ENCODE peak calls at places on chromosomes 7 and 10, in nine cellular contexts. C is SW480, G is SHP77, K is retina, B is HFF-Myc, X is MM.1S, Q is H54, L is astrocyte of the cerebellum, V is fibroblast of mammary gland. J is an unnamed sample.

GRCh38 chr7:141076377-141076776 is 2.5 kb downstream of the TMEM178B start:
- DNase-seq in Q (no peak), V (no peak), C (no peak), X (no peak), B (no peak), L (no peak), K (peak; percentile 61), G (peak; percentile 66), J (no peak)

GRCh38 chr10:79070611-79071534 is 2.1 kb downstream of the ZMIZ1 start:
- DNase-seq in Q (peak; percentile 85), C (peak; percentile 58), G (no peak), B (no peak), L (no peak), K (peak; percentile 94), V (peak; percentile 89), X (peak; percentile 26), J (no peak)

GRCh38 chr10:33133557-33133956 is 175.5 kb upstream of the ITGB1 start:
- DNase-seq in G (no peak), C (peak; percentile 41), X (no peak), B (no peak), L (no peak), K (no peak), V (no peak), Q (no peak), J (no peak)

GRCh38 chr10:101226888-101227736 is 2.2 kb downstream of the LBX1 start:
- DNase-seq in B (no peak), K (peak; percentile 82), G (no peak), Q (no peak), V (no peak), C (no peak), X (no peak), L (no peak), J (no peak)

GRCh38 chr10:99853655-99854054 is 71.2 kb downstream of the ABCC2 start:
- DNase-seq in G (no peak), X (no peak), B (no peak), L (no peak), C (no peak), Q (no peak), K (no peak), V (no peak), J (no peak)

GRCh38 chr10:101797403-101798059 is 14.3 kb upstream of the NPM3 start:
- DNase-seq in K (no peak), G (no peak), C (no peak), Q (no peak), V (no peak), L (no peak), X (no peak), B (no peak), J (no peak)

GRCh38 chr10:32501906-32502305 is 56.0 kb downstream of the CCDC7 start:
- DNase-seq in V (no peak), X (no peak), B (no peak), G (no peak), K (no peak), Q (no peak), L (no peak), C (no peak), J (no peak)

GRCh38 chr7:17633099-17633498 is 307.2 kb downstream of the SNX13 start:
- DNase-seq in K (no peak), V (peak; percentile 94), X (no peak), L (no peak), Q (peak; percentile 32), G (no peak), B (no peak), C (peak; percentile 88), J (peak; percentile 41)

GRCh38 chr7:46515844-46516590 is 594.9 kb upstream of the IGFBP3 start:
- DNase-seq in C (peak; percentile 79), G (no peak), Q (no peak), X (no peak), K (no peak), B (no peak), L (no peak), V (no peak), J (no peak)

J was measured in HCT116.